ENCODE peak calls at places on chromosome 3, in six cellular contexts. Z, P, L, E, F and Q are unnamed samples.

GRCh38 chr3:94234177-94234788 is 171.4 kb downstream of the NSUN3 start:
- DNase-seq in F (no peak), Z (peak), P (peak), E (no peak), L (no peak), Q (peak)

GRCh38 chr3:126816956-126817777 is 113.1 kb downstream of the CHCHD6 start:
- DNase-seq in E (no peak), F (no peak), P (no peak), Z (peak), L (no peak), Q (no peak)

GRCh38 chr3:171806200-171807128 is 3.8 kb downstream of the PLD1 start:
- DNase-seq in Z (peak), E (peak), F (no peak), P (no peak), L (no peak), Q (no peak)

GRCh38 chr3:11001020-11001657 is 8.6 kb downstream of the SLC6A1 start:
- DNase-seq in P (no peak), E (no peak), L (no peak), Z (peak), F (no peak), Q (no peak)

GRCh38 chr3:60095930-60096329 is 1046.1 kb upstream of the CFAP20DC start:
- DNase-seq in F (peak), P (no peak), E (no peak), L (no peak), Z (no peak), Q (no peak)

GRCh38 chr3:13548696-13549512 is at the start of gene FBLN2:
- DNase-seq in P (no peak), Z (peak), E (no peak), F (peak), L (peak), Q (peak)

GRCh38 chr3:29693863-29694262 is 413.0 kb downstream of the RBMS3 start:
- DNase-seq in L (no peak), F (no peak), E (peak), P (no peak), Z (peak), Q (no peak)

GRCh38 chr3:46942079-46942478 is 34.5 kb downstream of the CCDC12 start:
- DNase-seq in Z (no peak), F (no peak), P (no peak), L (no peak), E (no peak), Q (no peak)

GRCh38 chr3:194494951-194495374 is 8.2 kb upstream of the ATP13A3 start:
- DNase-seq in L (no peak), F (no peak), E (no peak), P (no peak), Z (peak), Q (no peak)

GRCh38 chr3:17340261-17340660 is 402.2 kb downstream of the TBC1D5 start:
- DNase-seq in P (no peak), E (no peak), Z (no peak), L (no peak), F (no peak), Q (no peak)

GRCh38 chr3:197734667-197735318 is 1.9 kb downstream of the RUBCN start:
- DNase-seq in F (no peak), L (no peak), E (no peak), P (no peak), Z (no peak), Q (no peak)

GRCh38 chr3:23468203-23468602 is 265.1 kb downstream of the UBE2E2 start:
- DNase-seq in L (no peak), F (no peak), P (no peak), E (no peak), Z (no peak), Q (no peak)

GRCh38 chr3:50237133-50237651 is 1.2 kb downstream of the GNAI2 start:
- DNase-seq in L (no peak), F (peak), E (no peak), P (no peak), Z (peak), Q (no peak)

GRCh38 chr3:146589899-146590508 is 15.1 kb downstream of the PLSCR5 start:
- DNase-seq in E (no peak), L (no peak), Z (peak), P (no peak), F (no peak), Q (peak)

GRCh38 chr3:31472479-31473390 is 60.0 kb upstream of the STT3B start:
- DNase-seq in P (peak), E (peak), F (no peak), L (no peak), Z (no peak), Q (no peak)

GRCh38 chr3:75188937-75189336 is 475.2 kb upstream of the FRG2C start:
- DNase-seq in E (no peak), F (no peak), Z (no peak), P (no peak), L (no peak), Q (no peak)

GRCh38 chr3:42535981-42536784 is 33.7 kb downstream of the VIPR1 start:
- DNase-seq in E (no peak), L (no peak), P (peak), F (peak), Z (peak), Q (peak)

GRCh38 chr3:153400641-153401040 is 238.6 kb downstream of the RAP2B start:
- DNase-seq in P (no peak), F (no peak), Z (no peak), E (no peak), L (no peak), Q (no peak)

GRCh38 chr3:43838877-43839276 is 148.1 kb downstream of the ABHD5 start:
- DNase-seq in P (no peak), E (no peak), L (no peak), Z (no peak), F (no peak), Q (no peak)

GRCh38 chr3:21888656-21889055 is 137.6 kb upstream of the ZNF385D start:
- DNase-seq in P (no peak), Z (no peak), E (no peak), F (no peak), L (no peak), Q (no peak)

GRCh38 chr3:113873814-113874526 is 35.4 kb downstream of the GRAMD1C start:
- DNase-seq in F (no peak), E (no peak), L (no peak), Z (no peak), P (no peak), Q (no peak)

GRCh38 chr3:142964150-142964498 is 650 bp upstream of the PAQR9 start:
- DNase-seq in Z (peak), E (no peak), L (no peak), F (no peak), P (no peak), Q (no peak)

GRCh38 chr3:133754455-133754854 is 8.3 kb downstream of the TF start:
- DNase-seq in Z (no peak), L (no peak), P (no peak), F (no peak), E (no peak), Q (no peak)

GRCh38 chr3:157081681-157082210 is 78.2 kb downstream of the CCNL1 start:
- DNase-seq in L (peak), Z (peak), P (peak), F (peak), E (peak), Q (peak)

GRCh38 chr3:106913111-106913698 is 464.0 kb upstream of the CCDC54 start:
- DNase-seq in P (no peak), E (peak), L (no peak), Z (no peak), F (peak), Q (no peak)